ENCODE peak calls at places on chromosome 1, in nine cellular contexts. One of them, this sample, is unnamed.

GRCh38 chr1:31112223-31112622 is 46.7 kb upstream of the PUM1 start:
- DNase-seq in prostate gland: no peak
- DNase-seq in esophagus muscularis mucosa: no peak
- DNase-seq in HepG2: no peak
- DNase-seq in HCT116: no peak
- DNase-seq in sigmoid colon: no peak
- DNase-seq in stomach: no peak
- DNase-seq in endothelial cell of umbilical vein: no peak
- DNase-seq in breast epithelium: no peak
- DNase-seq in this sample: peak

GRCh38 chr1:48523541-48523940 is 51.5 kb upstream of the SPATA6 start:
- DNase-seq in prostate gland: no peak
- DNase-seq in esophagus muscularis mucosa: no peak
- DNase-seq in HepG2: no peak
- DNase-seq in HCT116: no peak
- DNase-seq in sigmoid colon: no peak
- DNase-seq in stomach: no peak
- DNase-seq in endothelial cell of umbilical vein: no peak
- DNase-seq in breast epithelium: no peak
- DNase-seq in this sample: no peak

GRCh38 chr1:206521002-206521585 is 13.8 kb downstream of the RASSF5 start:
- DNase-seq in prostate gland: peak
- DNase-seq in esophagus muscularis mucosa: no peak
- DNase-seq in HepG2: peak
- DNase-seq in HCT116: no peak
- DNase-seq in sigmoid colon: no peak
- DNase-seq in stomach: peak
- DNase-seq in endothelial cell of umbilical vein: no peak
- DNase-seq in breast epithelium: no peak
- DNase-seq in this sample: no peak

GRCh38 chr1:181969902-181970301 is 91.6 kb downstream of the ZNF648 start:
- DNase-seq in prostate gland: no peak
- DNase-seq in esophagus muscularis mucosa: no peak
- DNase-seq in HepG2: no peak
- DNase-seq in HCT116: no peak
- DNase-seq in sigmoid colon: no peak
- DNase-seq in stomach: no peak
- DNase-seq in endothelial cell of umbilical vein: no peak
- DNase-seq in breast epithelium: no peak
- DNase-seq in this sample: no peak

GRCh38 chr1:30381266-30381665 is 342.1 kb downstream of the MATN1 start:
- DNase-seq in prostate gland: no peak
- DNase-seq in esophagus muscularis mucosa: no peak
- DNase-seq in HepG2: no peak
- DNase-seq in HCT116: no peak
- DNase-seq in sigmoid colon: no peak
- DNase-seq in stomach: no peak
- DNase-seq in endothelial cell of umbilical vein: no peak
- DNase-seq in breast epithelium: no peak
- DNase-seq in this sample: no peak

GRCh38 chr1:218521414-218522169 is 176.5 kb downstream of the TGFB2 start:
- DNase-seq in prostate gland: peak
- DNase-seq in esophagus muscularis mucosa: no peak
- DNase-seq in HepG2: peak
- DNase-seq in HCT116: peak
- DNase-seq in sigmoid colon: peak
- DNase-seq in stomach: peak
- DNase-seq in endothelial cell of umbilical vein: peak
- DNase-seq in breast epithelium: no peak
- DNase-seq in this sample: peak

GRCh38 chr1:153030895-153031294 is at the start of gene SPRR1B:
- DNase-seq in prostate gland: no peak
- DNase-seq in esophagus muscularis mucosa: no peak
- DNase-seq in HepG2: no peak
- DNase-seq in HCT116: no peak
- DNase-seq in sigmoid colon: no peak
- DNase-seq in stomach: no peak
- DNase-seq in endothelial cell of umbilical vein: no peak
- DNase-seq in breast epithelium: no peak
- DNase-seq in this sample: no peak

GRCh38 chr1:54798206-54798605 is 2.9 kb downstream of the TTC22 start:
- DNase-seq in prostate gland: no peak
- DNase-seq in esophagus muscularis mucosa: no peak
- DNase-seq in HepG2: no peak
- DNase-seq in HCT116: no peak
- DNase-seq in sigmoid colon: peak
- DNase-seq in stomach: no peak
- DNase-seq in endothelial cell of umbilical vein: no peak
- DNase-seq in breast epithelium: no peak
- DNase-seq in this sample: peak

DNA sequence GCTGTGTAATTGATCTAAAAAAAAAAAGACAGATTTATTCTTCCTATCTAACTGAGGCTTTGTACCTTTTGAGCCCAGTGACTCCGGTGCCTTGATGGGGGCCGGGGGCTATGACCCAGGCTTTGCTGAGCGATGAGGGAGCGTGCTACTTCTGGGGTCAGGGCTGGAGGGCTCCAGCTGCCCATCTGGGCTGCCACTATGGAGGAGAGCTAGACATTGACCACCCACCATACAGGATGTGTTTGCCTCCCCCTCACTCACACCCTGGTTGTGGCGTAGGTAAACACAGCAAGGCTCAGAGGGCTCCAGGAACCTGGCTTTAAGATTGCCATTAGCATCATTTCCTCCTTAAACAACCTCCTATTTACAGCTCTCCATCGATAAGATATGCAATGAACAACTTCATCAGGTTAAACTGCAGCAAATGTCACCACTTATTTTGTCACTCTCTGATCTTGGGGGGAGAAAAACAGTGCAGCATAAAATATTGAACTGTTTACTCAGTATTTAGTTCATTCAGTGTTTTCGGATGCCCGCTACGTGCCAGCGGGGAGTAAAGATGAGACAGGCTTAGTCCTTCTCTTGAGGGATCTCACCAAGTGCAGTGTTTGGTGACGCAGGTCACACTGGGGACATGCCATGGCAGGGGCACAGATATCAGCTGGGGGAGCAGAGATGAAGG is 231.7 kb downstream of the KIF26B start:
- DNase-seq in prostate gland: no peak
- DNase-seq in esophagus muscularis mucosa: no peak
- DNase-seq in HepG2: no peak
- DNase-seq in HCT116: no peak
- DNase-seq in sigmoid colon: no peak
- DNase-seq in stomach: no peak
- DNase-seq in endothelial cell of umbilical vein: no peak
- DNase-seq in breast epithelium: no peak
- DNase-seq in this sample: no peak
- H3K27ac ChIP-seq in prostate gland: no peak
- H3K27ac ChIP-seq in esophagus muscularis mucosa: no peak
- H3K27ac ChIP-seq in HepG2: no peak
- H3K27ac ChIP-seq in HCT116: no peak
- H3K27ac ChIP-seq in sigmoid colon: no peak
- H3K27ac ChIP-seq in stomach: no peak
- H3K27ac ChIP-seq in endothelial cell of umbilical vein: no peak
- H3K27ac ChIP-seq in breast epithelium: no peak
- H3K27ac ChIP-seq in this sample: no peak

GRCh38 chr1:155981266-155982088 is 3.1 kb upstream of the ARHGEF2 start:
- DNase-seq in prostate gland: no peak
- DNase-seq in esophagus muscularis mucosa: no peak
- DNase-seq in HepG2: peak
- DNase-seq in HCT116: no peak
- DNase-seq in sigmoid colon: peak
- DNase-seq in stomach: no peak
- DNase-seq in endothelial cell of umbilical vein: peak
- DNase-seq in breast epithelium: no peak
- DNase-seq in this sample: peak
- TF ChIP-seq POLR2A in prostate gland: no peak
- TF ChIP-seq POLR2A in esophagus muscularis mucosa: no peak
- TF ChIP-seq POLR2A in HepG2: no peak
- TF ChIP-seq POLR2A in HCT116: no peak
- TF ChIP-seq POLR2A in sigmoid colon: no peak
- TF ChIP-seq POLR2A in stomach: no peak
- TF ChIP-seq POLR2A in endothelial cell of umbilical vein: no peak
- TF ChIP-seq POLR2A in breast epithelium: no peak
- TF ChIP-seq POLR2A in this sample: no peak

DNA sequence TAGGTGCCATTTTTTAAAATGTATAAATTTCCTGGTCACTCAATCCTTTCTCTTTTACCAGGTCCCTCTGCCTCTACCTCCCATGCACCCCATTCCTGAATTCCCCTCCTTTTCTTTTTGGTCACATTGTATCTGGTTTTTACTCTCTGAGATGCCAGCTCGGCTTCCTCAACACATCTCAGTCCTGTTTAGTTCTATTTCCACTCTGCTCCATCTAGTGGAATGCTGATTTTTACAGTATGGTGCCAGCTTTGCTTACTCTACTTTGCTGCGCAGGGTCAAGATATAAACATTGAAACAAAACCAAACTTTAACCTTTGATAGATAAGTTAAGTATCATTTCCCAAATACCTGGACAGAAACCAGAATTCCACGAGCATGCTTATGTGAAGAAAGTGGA is 96.0 kb downstream of the ESRRG start:
- DNase-seq in prostate gland: no peak
- DNase-seq in esophagus muscularis mucosa: no peak
- DNase-seq in HepG2: no peak
- DNase-seq in HCT116: no peak
- DNase-seq in sigmoid colon: no peak
- DNase-seq in stomach: no peak
- DNase-seq in endothelial cell of umbilical vein: no peak
- DNase-seq in breast epithelium: no peak
- DNase-seq in this sample: no peak
- TF ChIP-seq POLR2AphosphoS5 in prostate gland: no peak
- TF ChIP-seq POLR2AphosphoS5 in esophagus muscularis mucosa: no peak
- TF ChIP-seq POLR2AphosphoS5 in HepG2: no peak
- TF ChIP-seq POLR2AphosphoS5 in HCT116: no peak
- TF ChIP-seq POLR2AphosphoS5 in sigmoid colon: no peak
- TF ChIP-seq POLR2AphosphoS5 in stomach: no peak
- TF ChIP-seq POLR2AphosphoS5 in endothelial cell of umbilical vein: no peak
- TF ChIP-seq POLR2AphosphoS5 in breast epithelium: no peak
- TF ChIP-seq POLR2AphosphoS5 in this sample: no peak

DNA sequence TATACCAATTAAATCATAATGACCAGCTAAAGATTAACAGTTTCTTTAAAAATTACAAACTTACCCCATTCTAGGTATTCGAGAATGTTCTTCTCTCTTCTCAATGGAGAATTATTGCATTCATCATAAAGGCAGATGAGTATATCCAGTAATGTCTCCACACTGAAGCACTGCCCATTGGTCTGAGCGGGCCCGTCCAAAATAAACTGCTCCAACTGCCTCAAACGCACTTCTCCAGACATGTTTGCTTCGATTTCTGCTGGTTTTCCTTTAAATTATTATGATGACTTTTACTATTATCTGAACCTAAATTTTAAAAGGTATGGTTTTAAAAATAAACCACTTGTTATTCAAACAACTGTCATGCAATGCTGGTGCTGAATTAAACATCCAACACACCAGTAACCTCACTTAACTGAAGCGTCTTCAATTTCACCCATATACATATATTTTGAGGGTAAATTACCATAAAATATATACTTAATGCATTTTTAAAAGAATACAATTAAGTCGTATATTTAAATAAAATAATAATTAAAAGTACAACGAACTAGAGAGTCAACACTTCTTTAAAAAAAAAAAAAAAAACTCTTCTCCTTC is 1.3 kb downstream of the CDC42BPA start:
- DNase-seq in prostate gland: no peak
- DNase-seq in esophagus muscularis mucosa: no peak
- DNase-seq in HepG2: no peak
- DNase-seq in HCT116: no peak
- DNase-seq in sigmoid colon: no peak
- DNase-seq in stomach: no peak
- DNase-seq in endothelial cell of umbilical vein: peak
- DNase-seq in breast epithelium: no peak
- DNase-seq in this sample: no peak
- H3K27ac ChIP-seq in prostate gland: peak
- H3K27ac ChIP-seq in esophagus muscularis mucosa: peak
- H3K27ac ChIP-seq in HepG2: peak
- H3K27ac ChIP-seq in HCT116: peak
- H3K27ac ChIP-seq in sigmoid colon: peak
- H3K27ac ChIP-seq in stomach: peak
- H3K27ac ChIP-seq in endothelial cell of umbilical vein: peak
- H3K27ac ChIP-seq in breast epithelium: no peak
- H3K27ac ChIP-seq in this sample: peak

GRCh38 chr1:45359882-45360513 is 19.8 kb upstream of the MUTYH start:
- DNase-seq in prostate gland: peak
- DNase-seq in esophagus muscularis mucosa: no peak
- DNase-seq in HepG2: peak
- DNase-seq in HCT116: no peak
- DNase-seq in sigmoid colon: peak
- DNase-seq in stomach: peak
- DNase-seq in endothelial cell of umbilical vein: peak
- DNase-seq in breast epithelium: peak
- DNase-seq in this sample: peak

GRCh38 chr1:45365051-45365450 is 24.8 kb upstream of the MUTYH start:
- DNase-seq in prostate gland: no peak
- DNase-seq in esophagus muscularis mucosa: no peak
- DNase-seq in HepG2: no peak
- DNase-seq in HCT116: no peak
- DNase-seq in sigmoid colon: no peak
- DNase-seq in stomach: no peak
- DNase-seq in endothelial cell of umbilical vein: no peak
- DNase-seq in breast epithelium: no peak
- DNase-seq in this sample: no peak

DNA sequence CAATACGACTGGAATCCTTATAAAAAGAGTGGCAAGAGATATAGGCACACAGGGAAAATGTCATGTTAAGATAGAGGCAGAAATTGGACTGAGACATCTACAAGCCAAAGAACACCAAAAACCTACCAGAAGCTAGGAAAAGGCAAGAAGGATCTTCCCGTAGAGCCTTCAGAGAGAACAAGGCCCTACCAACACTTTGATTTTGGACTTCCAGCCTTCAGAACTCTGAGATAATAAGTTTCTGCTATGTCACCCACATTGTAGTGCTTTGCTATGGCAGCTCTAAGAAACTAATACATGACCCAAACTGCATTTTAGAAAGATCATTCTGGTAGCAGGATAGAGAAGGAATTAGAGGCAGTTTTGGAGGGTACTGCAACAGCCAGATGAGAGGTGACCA is 24.1 kb upstream of the MUTYH start:
- DNase-seq in prostate gland: no peak
- DNase-seq in esophagus muscularis mucosa: no peak
- DNase-seq in HepG2: no peak
- DNase-seq in HCT116: no peak
- DNase-seq in sigmoid colon: no peak
- DNase-seq in stomach: no peak
- DNase-seq in endothelial cell of umbilical vein: no peak
- DNase-seq in breast epithelium: no peak
- DNase-seq in this sample: no peak
- TF ChIP-seq POLR2A in prostate gland: no peak
- TF ChIP-seq POLR2A in esophagus muscularis mucosa: no peak
- TF ChIP-seq POLR2A in HepG2: no peak
- TF ChIP-seq POLR2A in HCT116: no peak
- TF ChIP-seq POLR2A in sigmoid colon: no peak
- TF ChIP-seq POLR2A in stomach: no peak
- TF ChIP-seq POLR2A in endothelial cell of umbilical vein: no peak
- TF ChIP-seq POLR2A in breast epithelium: no peak
- TF ChIP-seq POLR2A in this sample: no peak

DNA sequence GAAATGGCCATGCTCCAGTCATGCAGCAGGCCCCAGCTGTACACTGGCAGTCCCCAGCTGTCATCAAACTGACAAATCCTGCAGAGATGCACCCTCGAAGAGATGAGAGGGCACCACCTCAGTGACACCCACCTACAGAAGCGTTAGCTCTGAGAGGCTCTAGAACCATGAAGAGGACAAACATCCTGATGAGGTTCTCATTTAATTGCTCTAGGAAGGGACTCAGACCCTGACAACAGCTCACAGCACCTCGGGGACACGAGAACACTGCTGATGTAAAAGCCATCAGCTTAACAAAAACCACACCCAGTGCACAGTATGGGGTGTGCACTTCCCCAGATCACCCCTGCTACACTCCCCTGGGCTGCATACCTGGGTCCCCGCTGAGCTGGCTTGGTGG is 3.4 kb downstream of the ZNF496 start:
- DNase-seq in prostate gland: no peak
- DNase-seq in esophagus muscularis mucosa: no peak
- DNase-seq in HepG2: no peak
- DNase-seq in HCT116: no peak
- DNase-seq in sigmoid colon: no peak
- DNase-seq in stomach: no peak
- DNase-seq in endothelial cell of umbilical vein: no peak
- DNase-seq in breast epithelium: no peak
- DNase-seq in this sample: no peak
- TF ChIP-seq POLR2AphosphoS5 in prostate gland: no peak
- TF ChIP-seq POLR2AphosphoS5 in esophagus muscularis mucosa: no peak
- TF ChIP-seq POLR2AphosphoS5 in HepG2: no peak
- TF ChIP-seq POLR2AphosphoS5 in HCT116: no peak
- TF ChIP-seq POLR2AphosphoS5 in sigmoid colon: no peak
- TF ChIP-seq POLR2AphosphoS5 in stomach: no peak
- TF ChIP-seq POLR2AphosphoS5 in endothelial cell of umbilical vein: no peak
- TF ChIP-seq POLR2AphosphoS5 in breast epithelium: no peak
- TF ChIP-seq POLR2AphosphoS5 in this sample: no peak

This sample was measured in transverse colon.